ENCODE peak calls at places on chromosome 12, in five cellular contexts. S is colonic mucosa, G is heart left ventricle, C is keratinocyte, K is Karpas-422. O is an unnamed sample.
A peak's percentile ranks its signal among the peaks of the same experiment; 100 is the strongest.

GRCh38 chr12:124581299-124581698 is 13.9 kb upstream of the NCOR2 start:
- DNase-seq in C (peak; percentile 57), K (no peak), G (no peak), S (no peak), O (no peak)

GRCh38 chr12:127823801-127824200 is 443.2 kb upstream of the TMEM132C start:
- DNase-seq in S (no peak), C (no peak), G (no peak), K (no peak), O (no peak)

GRCh38 chr12:114848661-114849060 is 164.7 kb upstream of the TBX3 start:
- DNase-seq in C (no peak), S (no peak), G (no peak), K (no peak), O (no peak)

GRCh38 chr12:96208346-96208745 is 14.2 kb downstream of the ELK3 start:
- DNase-seq in S (no peak), G (no peak), C (no peak), K (no peak), O (no peak)

GRCh38 chr12:51621155-51621922 is 30.3 kb downstream of the SCN8A start:
- DNase-seq in K (no peak), G (no peak), S (no peak), C (no peak), O (no peak)

GRCh38 chr12:121812921-121813896 is 9.4 kb downstream of the SETD1B start:
- DNase-seq in S (no peak), K (no peak), C (no peak), G (no peak), O (no peak)

GRCh38 chr12:117790198-117790597 is 178.6 kb downstream of the KSR2 start:
- DNase-seq in G (no peak), K (no peak), C (no peak), S (no peak), O (no peak)

GRCh38 chr12:107884769-107885694 is 110.5 kb downstream of the ASCL4 start:
- DNase-seq in S (peak; percentile 53), C (no peak), K (peak; percentile 82), G (peak; percentile 20), O (peak; percentile 38)

GRCh38 chr12:45075575-45076282 is 24.8 kb upstream of the DBX2 start:
- DNase-seq in S (no peak), G (no peak), C (no peak), K (no peak), O (no peak)

GRCh38 chr12:19055589-19055988 is 73.9 kb upstream of the PLEKHA5 start:
- DNase-seq in C (no peak), G (no peak), S (no peak), K (no peak), O (no peak)

GRCh38 chr12:6765634-6766581 is at the start of gene PTMS:
- DNase-seq in G (peak; percentile 88), S (peak; percentile 81), C (no peak), K (peak; percentile 53), O (peak; percentile 85)

GRCh38 chr12:75715323-75715644 is 203.9 kb upstream of the KRR1 start:
- DNase-seq in C (no peak), S (no peak), G (no peak), K (no peak), O (no peak)

GRCh38 chr12:109445224-109445623 is 31.9 kb downstream of the KCTD10 start:
- DNase-seq in K (no peak), G (no peak), S (no peak), C (no peak), O (no peak)

GRCh38 chr12:113473400-113473799 is 1.7 kb upstream of the LHX5 start:
- DNase-seq in K (no peak), C (no peak), S (no peak), G (no peak), O (no peak)

GRCh38 chr12:123983822-123984485 is 10.9 kb downstream of the ZNF664 start:
- DNase-seq in G (peak; percentile 38), K (peak; percentile 89), C (no peak), S (peak; percentile 47), O (no peak)

GRCh38 chr12:42684171-42685071 is 94.9 kb upstream of the PRICKLE1 start:
- DNase-seq in C (no peak), K (no peak), G (no peak), S (no peak), O (no peak)

GRCh38 chr12:100578923-100579322 is 5.4 kb downstream of the GAS2L3 start:
- DNase-seq in K (no peak), C (no peak), S (no peak), G (no peak), O (no peak)

GRCh38 chr12:87441511-87441910 is 587.7 kb downstream of the C12orf50 start:
- DNase-seq in S (no peak), K (no peak), G (no peak), C (no peak), O (no peak)

GRCh38 chr12:113463746-113464743 is 7.6 kb downstream of the LHX5 start:
- DNase-seq in G (no peak), C (no peak), K (no peak), S (no peak), O (no peak)

GRCh38 chr12:116127858-116128257 is 149.6 kb downstream of the MED13L start:
- DNase-seq in G (no peak), S (no peak), K (no peak), C (no peak), O (no peak)

GRCh38 chr12:13234045-13234641 is 37.6 kb downstream of the EMP1 start:
- DNase-seq in C (no peak), S (peak; percentile 70), G (peak; percentile 35), K (peak; percentile 78), O (peak; percentile 67)

GRCh38 chr12:111029732-111030131 is 109.4 kb upstream of the MYL2 start:
- DNase-seq in G (no peak), S (no peak), K (no peak), C (no peak), O (no peak)

GRCh38 chr12:122203968-122204828 is 689 bp downstream of the B3GNT4 start:
- DNase-seq in K (no peak), G (no peak), S (no peak), C (no peak), O (no peak)

GRCh38 chr12:7933255-7933726 is 2.7 kb downstream of the SLC2A3 start:
- DNase-seq in C (peak; percentile 80), S (peak; percentile 59), G (peak; percentile 86), K (peak; percentile 95), O (peak; percentile 57)

GRCh38 chr12:92007787-92008186 is 137.9 kb downstream of the BTG1 start:
- DNase-seq in G (no peak), S (no peak), K (no peak), C (no peak), O (no peak)

GRCh38 chr12:122996188-122996601 is 15.7 kb downstream of the ARL6IP4 start:
- DNase-seq in S (no peak), K (no peak), G (no peak), C (no peak), O (no peak)

GRCh38 chr12:64903738-64904137 is 79.3 kb downstream of the TBC1D30 start:
- DNase-seq in K (no peak), S (no peak), C (no peak), G (no peak), O (no peak)

GRCh38 chr12:96164951-96165858 is 29.0 kb upstream of the ELK3 start:
- DNase-seq in K (no peak), C (no peak), S (no peak), G (peak; percentile 63), O (peak; percentile 27)

GRCh38 chr12:16272222-16272621 is 5.3 kb downstream of the SLC15A5 start:
- DNase-seq in K (no peak), S (no peak), G (no peak), C (no peak), O (no peak)

GRCh38 chr12:85688837-85689236 is 147.4 kb downstream of the RASSF9 start:
- DNase-seq in S (no peak), K (no peak), C (no peak), G (no peak), O (no peak)

DNA sequence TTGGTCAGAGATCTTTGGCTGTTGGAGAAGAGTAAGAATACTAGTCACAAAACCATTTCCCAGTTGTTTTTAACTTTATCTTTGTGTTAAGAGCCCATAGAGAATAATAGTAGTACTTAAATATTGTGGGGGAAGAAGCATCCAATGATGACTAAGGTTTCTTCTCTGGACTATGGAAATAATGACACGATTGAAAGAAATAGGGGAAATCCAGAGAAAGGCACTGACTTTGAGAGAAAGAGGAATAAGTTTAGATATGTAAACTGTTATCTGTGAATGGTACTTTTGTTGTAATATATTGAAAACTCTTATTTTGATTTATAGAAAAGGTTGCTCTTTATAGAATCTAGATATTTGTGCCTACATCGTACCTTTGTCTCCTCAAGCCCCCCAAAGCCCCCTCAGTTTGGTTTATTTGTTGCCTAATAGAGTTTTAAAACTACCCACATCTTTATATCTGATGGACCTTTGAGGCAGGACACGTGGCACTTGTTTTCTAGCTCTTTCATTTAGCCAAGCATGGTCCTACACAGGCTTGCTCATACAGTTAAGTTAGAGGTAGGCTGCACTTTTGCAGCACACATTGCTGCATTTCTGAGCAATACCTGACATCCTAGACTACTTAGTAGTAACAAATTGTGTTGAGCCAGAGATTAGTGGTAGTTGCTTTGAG is 96.3 kb downstream of the WNK1 start:
- DNase-seq in S (no peak), K (no peak), C (no peak), G (no peak), O (no peak)
- H3K27ac ChIP-seq in S (no peak overlapping the region), K (no peak overlapping the region), C (peak overlapping the region; percentile 74), G (no peak overlapping the region), O (no peak overlapping the region)

DNA sequence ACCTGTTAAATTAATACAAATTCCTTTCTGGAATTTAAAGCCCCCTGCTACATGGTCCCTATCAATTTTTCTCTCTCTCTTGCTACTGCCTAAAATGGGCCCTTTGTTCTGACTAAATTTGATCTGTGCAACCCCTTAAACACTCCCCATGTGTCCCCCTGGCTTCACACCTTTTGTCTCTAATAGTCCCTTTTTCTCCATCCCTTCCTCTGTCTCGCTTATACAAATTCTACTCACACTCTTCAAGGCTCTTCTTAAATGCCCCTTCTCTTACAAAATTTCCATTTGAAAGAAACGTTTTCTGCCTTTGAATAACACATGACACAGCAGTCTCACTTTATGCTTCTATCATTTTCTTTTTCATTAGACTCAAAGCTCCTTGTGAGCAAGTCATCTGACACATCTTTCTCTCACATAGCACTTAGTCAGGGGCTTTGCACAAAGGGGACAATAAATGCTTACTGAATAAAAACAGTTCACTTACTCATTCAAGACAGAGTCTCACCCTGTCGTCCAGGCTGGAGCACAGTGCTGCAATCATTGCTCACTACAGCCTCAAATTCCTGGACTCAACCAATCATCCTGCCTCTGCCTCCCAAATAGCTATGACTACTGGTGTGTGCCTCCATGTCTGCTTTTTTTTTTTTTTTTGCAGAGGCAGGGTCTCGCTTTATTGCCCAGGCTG is 41.5 kb upstream of the NR2C1 start:
- DNase-seq in S (no peak), C (peak; percentile 59), G (no peak), K (no peak), O (no peak)
- H3K4me1 ChIP-seq in S (peaks cover 11% of the 10 kb centered on the region), C (peaks cover 50% of the 10 kb centered on the region), G (peaks cover 13% of the 10 kb centered on the region), K (peaks cover 26% of the 10 kb centered on the region), O (peaks cover 10% of the 10 kb centered on the region)

DNA sequence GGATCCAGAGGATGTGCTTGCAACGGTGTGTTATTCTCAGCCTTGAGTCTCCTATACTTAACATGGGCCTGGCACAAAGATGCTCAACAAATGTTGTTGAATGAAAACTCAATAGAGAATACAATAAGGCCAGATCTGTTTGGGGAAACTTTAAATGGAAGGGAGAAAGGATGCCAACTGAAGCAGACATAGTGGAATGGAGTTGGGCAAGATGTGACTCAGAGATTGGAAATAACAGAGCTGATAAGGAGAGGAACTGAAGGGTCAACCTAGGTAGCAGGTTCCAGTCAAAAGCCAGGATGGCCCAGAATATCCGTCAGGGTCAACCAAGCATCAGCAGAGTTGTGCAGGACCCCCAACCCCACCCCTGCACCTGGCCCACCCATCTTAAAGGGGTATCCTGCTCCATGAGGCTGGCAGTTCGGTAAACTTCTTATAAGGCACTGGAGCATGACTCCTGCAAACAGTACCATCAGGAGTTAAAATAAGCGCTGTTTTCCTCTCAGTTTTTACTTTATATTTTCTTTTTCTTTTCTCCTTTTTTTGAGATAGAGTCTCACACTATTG is 1.0 kb upstream of the BCDIN3D start:
- DNase-seq in K (no peak), G (no peak), S (no peak), C (no peak), O (no peak)
- H3K36me3 ChIP-seq in K (no peaks in the 10 kb centered on the region), G (no peaks in the 10 kb centered on the region), S (no peaks in the 10 kb centered on the region), C (no peaks in the 10 kb centered on the region), O (no peaks in the 10 kb centered on the region)

GRCh38 chr12:106109168-106109910 is 29.4 kb downstream of the NUAK1 start:
- DNase-seq in C (no peak), K (no peak), G (no peak), S (no peak), O (no peak)
- H3K27ac ChIP-seq in C (no peak overlapping the region), K (no peak overlapping the region), G (peak overlapping the region; percentile 79), S (peak overlapping the region; percentile 24), O (peak overlapping the region; percentile 100)

O was measured in heart right ventricle.